ENCODE peak calls at places on chromosomes 16 and 17, in ten cellular contexts. W is adipocyte, D is right lobe of liver, J is neural progenitor cell, G is Peyer's patch, Y is GM23338, F is prostate gland, X is breast epithelium, B is hepatocyte, E is psoas muscle. K is an unnamed sample.
A peak's percentile ranks its signal among the peaks of the same experiment; 100 is the strongest.

GRCh38 chr16:57297856-57298255 is 13.4 kb upstream of the PLLP start:
- DNase-seq in G (peak; percentile 52), B (no peak), Y (peak; percentile 65), F (no peak), D (no peak), W (no peak), X (no peak), J (peak; percentile 20), E (no peak), K (no peak)

GRCh38 chr16:26547681-26548080 is 519.0 kb upstream of the C16orf82 start:
- DNase-seq in J (no peak), D (no peak), W (no peak), X (no peak), G (no peak), B (no peak), F (no peak), E (no peak), Y (no peak), K (no peak)

GRCh38 chr17:71084219-71084618 is 914.9 kb downstream of the KCNJ2 start:
- DNase-seq in B (peak; percentile 53), E (no peak), F (peak; percentile 9), J (peak; percentile 71), W (no peak), G (no peak), Y (peak; percentile 86), X (no peak), D (peak; percentile 20), K (peak; percentile 56)

GRCh38 chr16:57628008-57628781 is at the start of gene ADGRG1:
- DNase-seq in W (peak; percentile 94), J (peak; percentile 75), X (no peak), G (peak; percentile 66), F (peak; percentile 70), B (peak; percentile 94), Y (peak; percentile 77), D (peak; percentile 76), E (peak; percentile 73), K (no peak)

GRCh38 chr16:22670551-22670970 is 143.4 kb upstream of the HS3ST2 start:
- DNase-seq in B (no peak), E (no peak), G (no peak), D (no peak), F (no peak), Y (peak; percentile 95), X (no peak), W (no peak), J (peak; percentile 77), K (peak; percentile 58)

GRCh38 chr16:57242650-57243049 is 2.4 kb upstream of the ARL2BP start:
- DNase-seq in J (no peak), E (no peak), G (no peak), W (no peak), B (no peak), F (no peak), D (no peak), Y (no peak), X (no peak), K (no peak)

GRCh38 chr17:20156196-20157077 is 147.3 kb downstream of the SPECC1 start:
- DNase-seq in B (peak; percentile 85), J (peak; percentile 80), W (peak; percentile 65), E (peak; percentile 19), F (peak; percentile 40), X (no peak), Y (peak; percentile 84), D (peak; percentile 53), G (peak; percentile 79), K (peak; percentile 88)

GRCh38 chr16:27204232-27204915 is 1.0 kb downstream of the KDM8 start:
- DNase-seq in X (no peak), W (no peak), G (no peak), F (no peak), J (no peak), B (no peak), Y (peak; percentile 61), D (no peak), E (no peak), K (no peak)

GRCh38 chr17:35752945-35753764 is at the start of gene GAS2L2:
- DNase-seq in G (no peak), D (no peak), F (no peak), W (no peak), B (no peak), E (no peak), J (no peak), X (no peak), Y (no peak), K (no peak)

DNA sequence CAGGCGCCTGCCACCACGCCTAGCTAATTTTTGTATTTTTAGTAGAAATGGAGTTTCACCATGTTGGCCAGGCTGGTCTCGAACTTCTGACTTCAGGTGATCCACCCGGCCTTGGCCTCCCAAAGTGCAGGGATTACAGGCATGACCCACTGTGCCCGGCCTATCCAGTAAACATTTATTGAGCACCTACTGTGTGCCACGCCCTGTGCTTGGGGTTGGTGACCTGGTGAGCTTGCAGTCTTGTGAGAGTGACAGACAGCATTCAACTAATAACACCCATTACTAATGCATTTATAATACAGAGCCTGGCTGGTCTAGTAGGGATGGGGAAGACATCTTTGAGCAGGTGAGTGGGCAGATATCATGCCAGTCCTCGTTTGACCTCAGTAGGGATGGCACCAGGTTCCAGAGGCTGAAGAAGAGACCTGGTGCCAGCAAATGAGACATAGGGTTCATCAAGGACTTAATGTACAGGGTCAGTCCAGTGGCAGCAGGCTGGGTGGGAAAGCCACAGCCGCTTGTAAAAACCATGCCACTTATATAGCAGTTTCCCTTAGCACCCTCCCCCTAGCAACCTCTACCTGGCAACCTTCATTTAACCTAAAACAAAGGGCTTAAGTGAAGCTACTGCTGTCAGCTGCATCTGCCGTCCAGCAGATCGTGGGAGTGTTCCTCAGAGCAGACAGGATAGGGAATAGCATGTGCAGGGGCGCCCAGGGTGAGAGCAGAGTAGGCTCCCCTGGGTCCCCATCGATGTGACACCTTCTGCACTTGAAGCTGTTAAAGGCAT is 112.9 kb downstream of the SOCS1 start:
- DNase-seq in X (no peak), Y (no peak), F (no peak), D (no peak), J (no peak), B (no peak), G (peak; percentile 19), W (no peak), E (no peak), K (no peak)
- H3K4me1 ChIP-seq in X (no peaks in the 10 kb centered on the region), Y (no peaks in the 10 kb centered on the region), F (no peaks in the 10 kb centered on the region), D (no peaks in the 10 kb centered on the region), J (peaks cover 18% of the 10 kb centered on the region), B (peaks cover 14% of the 10 kb centered on the region), G (no peaks in the 10 kb centered on the region), W (peaks cover 25% of the 10 kb centered on the region), E (peaks cover 32% of the 10 kb centered on the region), K (peaks cover 21% of the 10 kb centered on the region)

DNA sequence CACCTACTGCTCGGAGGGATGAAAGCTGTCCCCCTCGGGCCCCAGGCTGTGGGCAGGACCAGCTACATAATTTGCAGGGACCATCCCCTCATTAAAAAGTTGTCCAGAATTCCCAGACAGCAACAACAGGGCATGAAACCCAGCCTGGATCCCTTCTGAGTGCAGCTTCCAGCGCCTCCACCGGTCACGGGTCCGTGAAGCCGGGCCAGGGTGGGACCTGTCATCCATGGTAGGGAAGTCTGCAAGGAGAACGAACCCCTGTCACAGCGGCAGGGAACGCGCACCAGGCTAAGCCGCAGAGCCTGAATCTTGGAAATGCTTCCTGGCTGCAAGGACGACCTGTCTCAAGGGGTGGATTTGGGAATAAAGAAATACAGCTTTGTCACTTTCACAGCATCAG is 214.2 kb downstream of the RBFOX3 start:
- DNase-seq in B (no peak), D (no peak), G (no peak), E (no peak), X (no peak), J (no peak), Y (no peak), W (no peak), F (no peak), K (no peak)
- H3K27me3 ChIP-seq in B (peaks cover 36% of the 10 kb centered on the region), D (no peaks in the 10 kb centered on the region), G (no peaks in the 10 kb centered on the region), E (peaks cover 81% of the 10 kb centered on the region), X (peaks cover 3% of the 10 kb centered on the region), J (peaks cover 39% of the 10 kb centered on the region), Y (peaks cover 24% of the 10 kb centered on the region), W (peaks cover 70% of the 10 kb centered on the region), F (no peaks in the 10 kb centered on the region), K (peaks cover 2% of the 10 kb centered on the region)

DNA sequence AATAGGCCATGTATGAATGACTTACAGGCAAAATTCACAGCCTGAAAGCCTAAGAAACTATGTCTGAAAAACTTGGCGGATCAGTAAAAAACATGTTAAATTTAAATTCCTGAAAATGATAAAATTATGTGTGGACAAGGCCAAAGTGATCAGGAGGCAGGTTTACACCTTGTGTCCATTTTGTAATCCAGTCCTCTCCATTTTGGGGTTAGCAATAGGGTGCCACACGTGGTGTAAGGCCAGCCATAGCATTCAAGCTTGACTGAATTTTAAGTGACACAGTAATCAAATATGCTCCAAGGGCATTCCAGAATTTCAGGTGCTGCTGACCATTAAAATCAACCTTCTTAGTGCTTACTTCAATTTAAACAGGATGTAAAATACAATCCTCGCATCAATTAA is 2.7 kb downstream of the RNF43 start:
- DNase-seq in J (no peak), X (no peak), Y (no peak), F (no peak), B (no peak), D (no peak), G (no peak), E (no peak), W (no peak), K (peak; percentile 36)
- H3K4me3 ChIP-seq in J (no peak overlapping the region), X (no peak overlapping the region), Y (no peak overlapping the region), F (peak overlapping the region; percentile 40), B (peak overlapping the region; percentile 62), D (no peak overlapping the region), G (peak overlapping the region; percentile 52), E (no peak overlapping the region), W (no peak overlapping the region), K (peak overlapping the region; percentile 70)

GRCh38 chr16:87836346-87836843 is 32.9 kb downstream of the SLC7A5 start:
- DNase-seq in Y (no peak), G (no peak), D (no peak), B (no peak), W (no peak), J (no peak), F (no peak), X (no peak), E (no peak), K (no peak)

GRCh38 chr16:87838643-87839541 is 30.4 kb downstream of the SLC7A5 start:
- DNase-seq in X (no peak), D (peak; percentile 75), G (peak; percentile 66), W (no peak), F (no peak), Y (no peak), E (no peak), J (peak; percentile 52), B (no peak), K (no peak)

GRCh38 chr16:87837627-87838289 is 31.5 kb downstream of the SLC7A5 start:
- DNase-seq in B (no peak), E (no peak), F (no peak), X (no peak), W (no peak), D (peak; percentile 70), J (no peak), G (no peak), Y (no peak), K (no peak)

GRCh38 chr16:87835882-87836331 is 33.4 kb downstream of the SLC7A5 start:
- DNase-seq in J (no peak), X (no peak), G (no peak), F (no peak), D (no peak), Y (no peak), E (no peak), W (no peak), B (no peak), K (no peak)

GRCh38 chr16:87836844-87837581 is 32.3 kb downstream of the SLC7A5 start:
- DNase-seq in X (no peak), D (no peak), Y (no peak), W (no peak), B (no peak), E (no peak), F (no peak), J (peak; percentile 48), G (no peak), K (no peak)
- H3K4me1 ChIP-seq in X (no peaks in the 10 kb centered on the region), D (no peaks in the 10 kb centered on the region), Y (no peaks in the 10 kb centered on the region), W (peaks cover 6% of the 10 kb centered on the region), B (peaks cover 17% of the 10 kb centered on the region), E (no peaks in the 10 kb centered on the region), F (no peaks in the 10 kb centered on the region), J (peaks cover 10% of the 10 kb centered on the region), G (no peaks in the 10 kb centered on the region), K (peaks cover 11% of the 10 kb centered on the region)

K was measured in Caco-2.